ENCODE peak calls at places on chromosome 19, in nine cellular contexts. O, A, Z, U, Q, K, R, H and P are unnamed samples.
A peak's percentile ranks its signal among the peaks of the same experiment; 100 is the strongest.

GRCh38 chr19:27716922-27717321 is 1496.0 kb downstream of the UQCRFS1 start:
- DNase-seq in O (no peak), A (no peak), Z (no peak), U (no peak), Q (no peak), K (no peak), R (no peak), H (no peak), P (no peak)

GRCh38 chr19:19628499-19629134 is 597 bp upstream of the LPAR2 start:
- DNase-seq in O (peak; percentile 64), A (peak; percentile 94), Z (peak; percentile 90), U (no peak), Q (peak; percentile 95), K (peak; percentile 91), R (peak; percentile 87), H (peak; percentile 92), P (peak; percentile 45)

GRCh38 chr19:12453495-12453894 is 12.7 kb upstream of the ZNF443 start:
- DNase-seq in O (no peak), A (no peak), Z (peak; percentile 20), U (no peak), Q (no peak), K (no peak), R (no peak), H (peak; percentile 69), P (no peak)

GRCh38 chr19:42420055-42420544 is 7.1 kb downstream of the LIPE start:
- DNase-seq in O (peak; percentile 52), A (peak; percentile 66), Z (peak; percentile 87), U (no peak), Q (peak; percentile 66), K (peak; percentile 69), R (no peak), H (peak; percentile 98), P (peak; percentile 62)

GRCh38 chr19:14369399-14370168 is 11.7 kb upstream of the ADGRE5 start:
- DNase-seq in O (peak; percentile 58), A (no peak), Z (no peak), U (no peak), Q (no peak), K (no peak), R (no peak), H (no peak), P (peak; percentile 83)

GRCh38 chr19:16337809-16338469 is 13.3 kb downstream of the KLF2 start:
- DNase-seq in O (no peak), A (no peak), Z (no peak), U (no peak), Q (no peak), K (no peak), R (no peak), H (no peak), P (no peak)

GRCh38 chr19:44807652-44808462 is 1.0 kb upstream of the BCAM start:
- DNase-seq in O (peak; percentile 48), A (peak; percentile 69), Z (peak; percentile 45), U (no peak), Q (peak; percentile 87), K (peak; percentile 89), R (peak; percentile 73), H (peak; percentile 51), P (no peak)

GRCh38 chr19:5397804-5398692 is 57.2 kb upstream of the ZNRF4 start:
- DNase-seq in O (peak; percentile 6), A (peak; percentile 68), Z (no peak), U (peak; percentile 45), Q (peak; percentile 96), K (peak; percentile 55), R (no peak), H (no peak), P (no peak)

GRCh38 chr19:3068071-3068470 is 5.8 kb upstream of the TLE5 start:
- DNase-seq in O (no peak), A (no peak), Z (no peak), U (peak; percentile 93), Q (no peak), K (no peak), R (peak; percentile 73), H (no peak), P (no peak)

GRCh38 chr19:34481861-34482379 is 362 bp downstream of the WTIP start:
- DNase-seq in O (no peak), A (no peak), Z (peak; percentile 24), U (no peak), Q (no peak), K (peak; percentile 39), R (no peak), H (peak; percentile 57), P (no peak)

GRCh38 chr19:20660473-20660872 is 898 bp downstream of the ZNF626 start:
- DNase-seq in O (no peak), A (no peak), Z (peak; percentile 11), U (no peak), Q (peak; percentile 25), K (peak; percentile 21), R (no peak), H (peak; percentile 1), P (no peak)

GRCh38 chr19:53903055-53903680 is 5.9 kb upstream of the CACNG7 start:
- DNase-seq in O (peak; percentile 48), A (no peak), Z (peak; percentile 57), U (no peak), Q (peak; percentile 92), K (peak; percentile 69), R (peak; percentile 60), H (peak; percentile 69), P (no peak)

GRCh38 chr19:46732172-46732938 is 13.5 kb upstream of the FKRP start:
- DNase-seq in O (no peak), A (no peak), Z (no peak), U (peak; percentile 8), Q (no peak), K (no peak), R (no peak), H (no peak), P (no peak)

GRCh38 chr19:46731584-46731983 is 14.3 kb upstream of the FKRP start:
- DNase-seq in O (no peak), A (no peak), Z (peak; percentile 43), U (no peak), Q (no peak), K (no peak), R (no peak), H (no peak), P (no peak)

GRCh38 chr19:46730595-46730994 is 13.7 kb upstream of the PRKD2 start:
- DNase-seq in O (no peak), A (no peak), Z (no peak), U (no peak), Q (no peak), K (no peak), R (no peak), H (no peak), P (no peak)

GRCh38 chr19:46730187-46730586 is 13.3 kb upstream of the PRKD2 start:
- DNase-seq in O (no peak), A (no peak), Z (no peak), U (no peak), Q (no peak), K (no peak), R (no peak), H (no peak), P (no peak)

GRCh38 chr19:46731007-46731501 is 14.1 kb upstream of the PRKD2 start:
- DNase-seq in O (peak; percentile 83), A (no peak), Z (peak; percentile 93), U (peak; percentile 8), Q (no peak), K (no peak), R (no peak), H (peak; percentile 87), P (no peak)
- TF ChIP-seq CTCF in O (no peak), A (no peak), Z (no peak), U (no peak), Q (no peak), K (no peak), R (no peak), H (no peak), P (no peak)

GRCh38 chr19:8021374-8021773 is 15.9 kb upstream of the ELAVL1 start:
- DNase-seq in O (no peak), A (no peak), Z (no peak), U (no peak), Q (no peak), K (no peak), R (no peak), H (no peak), P (no peak)

GRCh38 chr19:8023371-8023770 is 17.9 kb upstream of the ELAVL1 start:
- DNase-seq in O (no peak), A (no peak), Z (no peak), U (no peak), Q (no peak), K (no peak), R (no peak), H (no peak), P (no peak)

GRCh38 chr19:8022275-8022674 is 16.8 kb upstream of the ELAVL1 start:
- DNase-seq in O (no peak), A (no peak), Z (no peak), U (no peak), Q (no peak), K (no peak), R (no peak), H (no peak), P (no peak)

GRCh38 chr19:8020681-8021080 is 15.2 kb upstream of the ELAVL1 start:
- DNase-seq in O (no peak), A (no peak), Z (no peak), U (no peak), Q (no peak), K (no peak), R (no peak), H (no peak), P (no peak)

DNA sequence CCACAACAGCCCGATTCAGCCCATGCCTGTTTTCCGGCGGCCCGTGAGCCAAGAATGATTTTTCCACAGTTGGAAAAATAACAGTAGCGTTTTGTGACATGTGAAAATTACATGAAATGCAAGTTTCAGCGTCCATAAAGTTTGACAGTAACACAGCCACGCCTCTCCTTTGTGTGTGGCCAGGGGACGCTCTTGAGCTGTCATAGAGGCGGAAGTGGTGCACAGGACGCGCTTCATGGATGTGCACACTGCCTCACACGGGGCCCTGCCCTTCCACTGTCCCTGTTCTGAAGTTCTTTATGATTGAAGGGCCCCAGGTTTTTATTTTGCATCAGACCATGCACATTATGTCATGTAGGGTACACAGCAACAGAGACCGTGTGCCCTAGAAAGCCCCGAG is 12.4 kb upstream of the ELAVL1 start:
- DNase-seq in O (no peak), A (no peak), Z (no peak), U (no peak), Q (peak; percentile 52), K (no peak), R (no peak), H (no peak), P (peak; percentile 37)
- TF ChIP-seq CTCF in O (no peak), A (no peak), Z (no peak), U (peak; percentile 16), Q (peak; percentile 57), K (no peak), R (peak; percentile 26), H (no peak), P (peak; percentile 42)

GRCh38 chr19:31064486-31064885 is 284.8 kb downstream of the TSHZ3 start:
- DNase-seq in O (no peak), A (no peak), Z (peak; percentile 33), U (no peak), Q (no peak), K (no peak), R (no peak), H (peak; percentile 22), P (no peak)
- TF ChIP-seq CTCF in O (no peak), A (no peak), Z (no peak), U (no peak), Q (no peak), K (no peak), R (no peak), H (no peak), P (no peak)

DNA sequence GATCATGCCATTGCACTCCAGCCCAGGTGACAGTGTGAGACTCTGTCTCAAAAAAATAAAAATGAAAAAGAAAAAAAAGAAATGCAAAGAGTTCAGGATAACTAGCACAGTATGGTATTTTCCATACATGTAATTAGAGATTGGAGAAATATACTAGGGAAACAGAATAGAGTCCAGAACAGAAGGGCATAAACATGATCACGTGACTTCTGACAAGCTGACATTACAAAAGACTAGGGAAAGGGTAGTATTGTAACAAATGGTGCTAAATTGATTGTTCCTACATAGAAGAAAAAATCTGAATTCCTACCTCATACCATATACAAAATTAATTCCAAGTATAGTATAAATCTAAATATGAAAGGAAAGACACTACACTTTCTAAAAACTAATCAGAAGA is 1.3 kb upstream of the NLRP5 start:
- DNase-seq in O (no peak), A (no peak), Z (no peak), U (no peak), Q (no peak), K (no peak), R (no peak), H (no peak), P (no peak)
- TF ChIP-seq CTCF in O (no peak), A (no peak), Z (no peak), U (no peak), Q (no peak), K (no peak), R (no peak), H (no peak), P (no peak)